ENCODE peak calls at places on chromosomes 1 and 21, in ten cellular contexts. S is neural crest cell, X is foreskin fibroblast, C is dorsolateral prefrontal cortex, A is IMR-90, N is fibroblast of the aortic adventitia, O is cardiac muscle cell, R is heart right ventricle, J is HFF-Myc, H is fibroblast of lung. G is an unnamed sample.

GRCh38 chr1:111739222-111739983 is at the start of gene INKA2:
- DNase-seq in S (peak; percentile 70), X (peak; percentile 96), C (peak; percentile 92), A (peak; percentile 83), N (peak; percentile 68), O (peak; percentile 94), R (peak; percentile 94), J (peak; percentile 47), H (peak; percentile 81), G (peak; percentile 93)

GRCh38 chr1:192575499-192576189 is at the start of gene RGS1:
- DNase-seq in S (no peak), X (no peak), C (peak; percentile 7), A (no peak), N (no peak), O (no peak), R (no peak), J (no peak), H (no peak), G (no peak)

GRCh38 chr1:25549273-25550154 is 6.1 kb downstream of the LDLRAP1 start:
- DNase-seq in S (no peak), X (no peak), C (no peak), A (peak; percentile 39), N (peak; percentile 37), O (no peak), R (peak; percentile 59), J (no peak), H (peak; percentile 72), G (no peak)

GRCh38 chr1:145985502-145986439 is 10.6 kb downstream of the TXNIP start:
- DNase-seq in S (no peak), X (peak; percentile 77), C (no peak), A (peak; percentile 73), N (peak; percentile 81), O (peak; percentile 75), R (peak; percentile 87), J (no peak), H (peak; percentile 61), G (no peak)

GRCh38 chr1:209584186-209584776 is 767 bp downstream of the CAMK1G start:
- DNase-seq in S (no peak), X (no peak), C (peak; percentile 31), A (no peak), N (no peak), O (no peak), R (no peak), J (no peak), H (no peak), G (no peak)

GRCh38 chr1:46036894-46037596 is 95.4 kb downstream of the PIK3R3 start:
- DNase-seq in S (peak; percentile 92), X (peak; percentile 93), C (peak; percentile 79), A (peak; percentile 77), N (peak; percentile 86), O (peak; percentile 86), R (peak; percentile 82), J (peak; percentile 56), H (peak; percentile 66), G (peak; percentile 76)

GRCh38 chr1:11708554-11709350 is 17.2 kb downstream of the DRAXIN start:
- DNase-seq in S (no peak), X (no peak), C (no peak), A (no peak), N (no peak), O (no peak), R (no peak), J (no peak), H (no peak), G (no peak)

GRCh38 chr1:36910281-36910725 is 124.0 kb downstream of the GRIK3 start:
- DNase-seq in S (no peak), X (no peak), C (no peak), A (no peak), N (no peak), O (no peak), R (no peak), J (no peak), H (no peak), G (peak; percentile 25)

GRCh38 chr21:38303300-38303699 is 46.5 kb downstream of the KCNJ15 start:
- DNase-seq in S (no peak), X (peak; percentile 97), C (no peak), A (peak; percentile 88), N (peak; percentile 92), O (no peak), R (no peak), J (no peak), H (peak; percentile 89), G (no peak)

GRCh38 chr1:231013391-231014015 is 26.6 kb downstream of the FAM89A start:
- DNase-seq in S (no peak), X (no peak), C (no peak), A (no peak), N (no peak), O (no peak), R (no peak), J (no peak), H (no peak), G (no peak)

GRCh38 chr1:224539971-224540370 is 76.1 kb upstream of the CNIH3 start:
- DNase-seq in S (no peak), X (peak; percentile 56), C (no peak), A (peak; percentile 52), N (no peak), O (no peak), R (no peak), J (no peak), H (peak; percentile 80), G (no peak)

GRCh38 chr1:201282931-201283829 is at the start of gene PKP1:
- DNase-seq in S (peak; percentile 23), X (peak; percentile 76), C (peak; percentile 53), A (peak; percentile 10), N (no peak), O (peak; percentile 29), R (no peak), J (no peak), H (peak; percentile 45), G (peak; percentile 82)

GRCh38 chr1:55640708-55641473 is 425.7 kb upstream of the USP24 start:
- DNase-seq in S (no peak), X (peak; percentile 86), C (peak; percentile 46), A (no peak), N (peak; percentile 83), O (peak; percentile 4), R (peak; percentile 69), J (peak; percentile 37), H (no peak), G (peak; percentile 68)

GRCh38 chr1:187006896-187007295 is 178.1 kb downstream of the PLA2G4A start:
- DNase-seq in S (no peak), X (no peak), C (no peak), A (no peak), N (no peak), O (no peak), R (no peak), J (no peak), H (no peak), G (no peak)

GRCh38 chr21:42172596-42173483 is 46.1 kb upstream of the ABCG1 start:
- DNase-seq in S (no peak), X (no peak), C (no peak), A (no peak), N (no peak), O (no peak), R (no peak), J (no peak), H (no peak), G (no peak)

DNA sequence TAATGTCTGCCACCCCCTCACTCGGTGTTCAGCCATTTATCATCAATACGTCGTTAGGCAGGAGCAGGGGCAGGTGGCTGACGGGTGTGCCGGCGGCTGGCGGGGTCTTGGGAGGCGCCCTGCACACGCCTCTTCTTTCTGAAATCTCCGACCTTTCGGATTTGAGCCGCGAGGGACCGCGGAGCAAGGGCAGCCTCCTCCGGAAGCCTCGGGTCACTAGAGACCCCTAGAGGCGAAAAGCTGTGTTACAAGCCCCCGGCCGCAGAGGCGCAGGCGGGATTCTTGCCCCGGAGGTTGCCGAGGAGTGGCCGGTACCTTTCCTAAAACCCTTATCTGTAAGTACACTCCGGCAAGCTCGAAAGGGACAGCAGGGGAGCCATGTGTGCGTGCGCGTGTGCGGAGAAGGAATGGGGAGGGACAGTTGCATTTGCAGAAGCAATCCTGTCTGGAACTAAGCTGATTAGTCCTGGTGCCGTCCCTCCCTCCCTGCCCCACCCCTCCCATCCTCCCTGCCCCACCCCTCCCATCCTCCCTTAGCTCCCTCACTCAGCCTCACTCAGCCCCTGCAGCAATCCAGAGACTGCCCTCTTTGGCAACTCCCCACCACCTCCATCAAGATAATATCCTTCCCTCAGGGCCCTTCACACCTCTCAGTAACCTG is 11.0 kb downstream of the BRINP2 start:
- DNase-seq in S (peak; percentile 90), X (peak; percentile 79), C (peak; percentile 68), A (peak; percentile 29), N (peak; percentile 47), O (peak; percentile 87), R (peak; percentile 52), J (peak; percentile 20), H (peak; percentile 29), G (peak; percentile 72)
- TF ChIP-seq CTCF in S (peak; percentile 84), X (peak; percentile 88), C (peak; percentile 75), A (peak; percentile 69), N (peak; percentile 87), O (peak; percentile 87), R (peak; percentile 74), J (peak; percentile 86), H (peak; percentile 79), G (peak; percentile 81)

DNA sequence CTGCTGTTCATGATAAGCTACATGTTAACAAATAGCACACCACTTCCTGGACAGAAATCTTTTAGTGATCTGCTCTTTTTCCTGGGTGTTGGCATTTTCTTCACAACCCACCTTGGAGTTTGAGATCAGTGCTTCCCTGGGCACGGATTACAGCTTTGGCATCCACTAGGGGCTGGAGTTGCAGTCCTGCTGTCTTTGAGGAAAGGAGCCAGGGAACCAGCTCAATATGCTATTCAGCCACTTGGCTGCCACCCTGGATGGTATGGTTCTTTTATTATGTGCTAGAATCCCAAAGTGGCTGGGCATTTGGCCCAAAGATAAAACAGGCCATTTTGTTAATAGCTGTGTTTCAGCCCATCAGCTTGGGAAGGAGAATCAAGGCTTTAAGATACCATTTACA is 55.7 kb upstream of the ADAR start:
- DNase-seq in S (no peak), X (peak; percentile 16), C (no peak), A (no peak), N (peak; percentile 2), O (no peak), R (no peak), J (no peak), H (no peak), G (no peak)
- TF ChIP-seq CTCF in S (no peak), X (no peak), C (no peak), A (no peak), N (no peak), O (no peak), R (no peak), J (no peak), H (no peak), G (no peak)

GRCh38 chr1:182015360-182015759 is 46.2 kb downstream of the ZNF648 start:
- DNase-seq in S (no peak), X (no peak), C (no peak), A (no peak), N (no peak), O (no peak), R (no peak), J (no peak), H (no peak), G (no peak)
- TF ChIP-seq CTCF in S (peak; percentile 31), X (no peak), C (no peak), A (no peak), N (no peak), O (no peak), R (no peak), J (no peak), H (no peak), G (peak; percentile 26)

DNA sequence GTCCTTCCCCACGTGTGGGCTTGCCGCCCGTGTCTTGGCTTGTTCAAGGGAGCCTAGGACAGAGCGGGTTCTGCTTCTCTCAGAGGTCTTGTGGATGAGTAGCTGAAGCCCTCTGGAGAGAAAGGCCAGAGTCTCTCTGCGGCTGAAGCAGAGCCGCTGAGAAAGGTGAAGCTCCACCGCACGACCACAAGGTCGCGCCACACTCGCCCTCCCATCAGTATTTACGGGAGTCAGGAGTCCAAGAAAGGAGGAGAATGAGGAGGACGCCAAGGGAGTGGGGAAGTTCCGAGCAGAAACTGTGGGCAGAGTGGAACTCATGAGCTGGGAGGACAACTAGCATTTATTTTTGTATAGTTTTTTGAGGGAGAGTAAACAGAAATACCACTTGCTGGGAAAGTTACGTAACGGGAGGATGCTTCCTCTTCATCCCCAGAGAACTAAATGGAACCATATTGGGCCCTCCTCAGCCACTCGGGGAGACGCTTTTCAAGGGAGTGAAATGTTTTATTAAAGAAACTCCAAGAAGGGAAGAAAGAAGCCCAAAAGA is 51.6 kb upstream of the HAO2 start:
- DNase-seq in S (no peak), X (no peak), C (no peak), A (no peak), N (no peak), O (no peak), R (no peak), J (no peak), H (no peak), G (peak; percentile 27)
- TF ChIP-seq CTCF in S (no peak), X (no peak), C (no peak), A (no peak), N (no peak), O (no peak), R (no peak), J (peak; percentile 29), H (no peak), G (peak; percentile 42)

G was measured in BE2C.